ENCODE peak calls at places on chromosomes 13 and 19, in five cellular contexts. One of them, this sample, is unnamed.
A peak's percentile ranks its signal among the peaks of the same experiment; 100 is the strongest.

GRCh38 chr19:48403606-48404005 is 10.1 kb downstream of the GRIN2D start:
- DNase-seq in lower leg skin: no peak
- DNase-seq in choroid plexus epithelial cell: peak; percentile 85
- DNase-seq in endothelial cell of umbilical vein: peak; percentile 61
- DNase-seq in GM12878: no peak
- DNase-seq in this sample: peak; percentile 67

GRCh38 chr13:54029226-54029625 is 1000.6 kb downstream of the OLFM4 start:
- DNase-seq in endothelial cell of umbilical vein: no peak
- DNase-seq in choroid plexus epithelial cell: peak; percentile 12
- DNase-seq in GM12878: peak; percentile 21
- DNase-seq in lower leg skin: no peak
- DNase-seq in this sample: no peak

GRCh38 chr19:6467384-6467783 is 3.3 kb downstream of the CRB3 start:
- DNase-seq in choroid plexus epithelial cell: no peak
- DNase-seq in endothelial cell of umbilical vein: no peak
- DNase-seq in lower leg skin: no peak
- DNase-seq in GM12878: no peak
- DNase-seq in this sample: no peak

GRCh38 chr13:71902676-71903075 is 35.7 kb upstream of the DACH1 start:
- DNase-seq in choroid plexus epithelial cell: no peak
- DNase-seq in GM12878: no peak
- DNase-seq in lower leg skin: no peak
- DNase-seq in endothelial cell of umbilical vein: no peak
- DNase-seq in this sample: no peak

GRCh38 chr13:25911020-25911419 is 140.8 kb downstream of the SHISA2 start:
- DNase-seq in choroid plexus epithelial cell: no peak
- DNase-seq in lower leg skin: no peak
- DNase-seq in endothelial cell of umbilical vein: no peak
- DNase-seq in GM12878: no peak
- DNase-seq in this sample: no peak

GRCh38 chr19:29881386-29881785 is 60.7 kb upstream of the URI1 start:
- DNase-seq in lower leg skin: no peak
- DNase-seq in endothelial cell of umbilical vein: no peak
- DNase-seq in GM12878: no peak
- DNase-seq in choroid plexus epithelial cell: no peak
- DNase-seq in this sample: no peak

GRCh38 chr19:53365899-53366493 is 491 bp downstream of the ZNF525 start:
- DNase-seq in choroid plexus epithelial cell: no peak
- DNase-seq in endothelial cell of umbilical vein: no peak
- DNase-seq in lower leg skin: no peak
- DNase-seq in GM12878: no peak
- DNase-seq in this sample: peak; percentile 41

GRCh38 chr13:41931337-41931736 is 29.6 kb downstream of the VWA8 start:
- DNase-seq in choroid plexus epithelial cell: peak; percentile 25
- DNase-seq in lower leg skin: no peak
- DNase-seq in endothelial cell of umbilical vein: no peak
- DNase-seq in GM12878: no peak
- DNase-seq in this sample: no peak

GRCh38 chr13:111304603-111305289 is 15.7 kb upstream of the TEX29 start:
- DNase-seq in endothelial cell of umbilical vein: no peak
- DNase-seq in choroid plexus epithelial cell: no peak
- DNase-seq in GM12878: no peak
- DNase-seq in lower leg skin: no peak
- DNase-seq in this sample: no peak

GRCh38 chr13:83065136-83065535 is 817.1 kb downstream of the SLITRK1 start:
- DNase-seq in lower leg skin: peak; percentile 84
- DNase-seq in endothelial cell of umbilical vein: no peak
- DNase-seq in choroid plexus epithelial cell: peak; percentile 92
- DNase-seq in GM12878: no peak
- DNase-seq in this sample: no peak

DNA sequence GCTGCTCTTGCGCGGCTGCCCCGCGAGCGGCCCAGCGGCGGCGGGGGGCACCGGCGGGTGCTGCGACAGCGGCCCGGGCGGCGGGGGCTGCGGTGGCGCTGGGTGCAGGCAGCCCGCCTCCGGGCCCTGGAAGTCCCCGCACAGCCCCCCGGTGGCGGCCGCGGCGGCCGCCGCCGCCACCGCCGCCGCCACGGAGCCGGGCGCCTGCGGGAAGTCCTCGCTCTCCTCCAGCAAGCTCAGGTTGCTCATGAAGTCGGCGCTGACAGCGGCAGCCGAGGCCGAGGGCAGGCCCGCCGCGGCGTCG is 735 bp downstream of the FOXO1 start:
- DNase-seq in lower leg skin: no peak
- DNase-seq in GM12878: no peak
- DNase-seq in endothelial cell of umbilical vein: no peak
- DNase-seq in choroid plexus epithelial cell: peak; percentile 39
- DNase-seq in this sample: peak; percentile 32
- TF ChIP-seq CTCF in lower leg skin: no peak
- TF ChIP-seq CTCF in GM12878: no peak
- TF ChIP-seq CTCF in endothelial cell of umbilical vein: no peak
- TF ChIP-seq CTCF in choroid plexus epithelial cell: no peak
- TF ChIP-seq CTCF in this sample: no peak

GRCh38 chr19:40533508-40533907 is 43.2 kb upstream of the SHKBP1 start:
- DNase-seq in choroid plexus epithelial cell: peak; percentile 9
- DNase-seq in GM12878: no peak
- DNase-seq in lower leg skin: no peak
- DNase-seq in endothelial cell of umbilical vein: no peak
- DNase-seq in this sample: no peak

GRCh38 chr19:40528078-40528477 is 48.6 kb upstream of the SHKBP1 start:
- DNase-seq in endothelial cell of umbilical vein: no peak
- DNase-seq in GM12878: no peak
- DNase-seq in choroid plexus epithelial cell: no peak
- DNase-seq in lower leg skin: no peak
- DNase-seq in this sample: no peak

GRCh38 chr19:40528533-40529092 is 48.1 kb upstream of the SHKBP1 start:
- DNase-seq in endothelial cell of umbilical vein: no peak
- DNase-seq in lower leg skin: no peak
- DNase-seq in GM12878: no peak
- DNase-seq in choroid plexus epithelial cell: no peak
- DNase-seq in this sample: no peak

GRCh38 chr19:40529093-40529954 is 47.3 kb upstream of the SHKBP1 start:
- DNase-seq in GM12878: peak; percentile 57
- DNase-seq in lower leg skin: peak; percentile 69
- DNase-seq in endothelial cell of umbilical vein: peak; percentile 87
- DNase-seq in choroid plexus epithelial cell: peak; percentile 76
- DNase-seq in this sample: peak; percentile 88

DNA sequence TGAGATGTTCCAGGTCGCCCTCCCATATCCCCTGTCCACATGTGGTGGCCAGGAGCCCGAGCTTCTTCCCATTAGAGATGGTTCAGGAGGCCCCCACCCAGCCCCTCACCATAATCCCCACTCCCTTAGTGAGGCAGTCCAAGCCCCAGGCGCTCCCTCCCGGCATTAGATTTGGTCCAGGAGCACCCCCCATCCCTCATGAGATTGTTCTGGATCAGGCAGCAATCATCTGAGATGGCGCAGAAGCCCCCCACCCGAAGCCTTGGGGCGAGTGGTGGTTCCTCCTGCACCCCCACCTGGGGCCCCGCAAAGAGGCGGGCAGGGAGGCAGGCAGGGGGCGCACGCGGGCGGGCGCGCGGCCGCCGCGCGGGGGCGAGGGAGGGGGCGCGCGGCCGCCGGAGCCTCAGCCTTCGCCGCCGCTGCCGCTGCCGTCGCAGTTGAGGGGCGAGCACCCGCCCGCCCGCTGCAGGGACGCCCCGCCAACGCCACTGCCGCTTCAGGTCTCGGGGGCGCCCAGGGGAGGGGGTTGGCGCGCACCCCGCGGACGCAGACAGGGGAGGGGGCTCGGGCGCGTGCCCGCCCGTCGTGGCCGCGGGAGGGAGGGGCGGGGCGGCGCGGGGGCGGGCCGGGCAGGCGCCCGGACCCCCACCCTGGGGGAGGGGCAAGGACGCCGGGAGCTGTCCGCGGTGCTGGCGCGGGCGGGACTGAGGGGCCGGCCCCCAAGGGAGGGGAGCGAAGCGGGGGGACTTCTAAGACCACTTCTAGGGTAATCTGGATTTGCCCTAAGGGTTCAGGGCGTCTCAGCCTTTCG is 46.4 kb upstream of the SHKBP1 start:
- DNase-seq in choroid plexus epithelial cell: no peak
- DNase-seq in endothelial cell of umbilical vein: no peak
- DNase-seq in lower leg skin: no peak
- DNase-seq in GM12878: no peak
- DNase-seq in this sample: peak; percentile 72
- TF ChIP-seq CTCF in choroid plexus epithelial cell: peak; percentile 23
- TF ChIP-seq CTCF in endothelial cell of umbilical vein: no peak
- TF ChIP-seq CTCF in lower leg skin: no peak
- TF ChIP-seq CTCF in GM12878: no peak
- TF ChIP-seq CTCF in this sample: peak; percentile 33

GRCh38 chr19:8075158-8076086 is 22.9 kb downstream of the CCL25 start:
- DNase-seq in endothelial cell of umbilical vein: no peak
- DNase-seq in choroid plexus epithelial cell: no peak
- DNase-seq in lower leg skin: no peak
- DNase-seq in GM12878: no peak
- DNase-seq in this sample: no peak

GRCh38 chr19:8069116-8069973 is 16.8 kb downstream of the CCL25 start:
- DNase-seq in GM12878: no peak
- DNase-seq in endothelial cell of umbilical vein: no peak
- DNase-seq in lower leg skin: no peak
- DNase-seq in choroid plexus epithelial cell: no peak
- DNase-seq in this sample: no peak

GRCh38 chr19:8079988-8080387 is 27.4 kb downstream of the CCL25 start:
- DNase-seq in lower leg skin: no peak
- DNase-seq in GM12878: no peak
- DNase-seq in choroid plexus epithelial cell: no peak
- DNase-seq in endothelial cell of umbilical vein: no peak
- DNase-seq in this sample: no peak

GRCh38 chr19:8071912-8072311 is 19.4 kb downstream of the CCL25 start:
- DNase-seq in GM12878: no peak
- DNase-seq in endothelial cell of umbilical vein: no peak
- DNase-seq in lower leg skin: no peak
- DNase-seq in choroid plexus epithelial cell: no peak
- DNase-seq in this sample: no peak

DNA sequence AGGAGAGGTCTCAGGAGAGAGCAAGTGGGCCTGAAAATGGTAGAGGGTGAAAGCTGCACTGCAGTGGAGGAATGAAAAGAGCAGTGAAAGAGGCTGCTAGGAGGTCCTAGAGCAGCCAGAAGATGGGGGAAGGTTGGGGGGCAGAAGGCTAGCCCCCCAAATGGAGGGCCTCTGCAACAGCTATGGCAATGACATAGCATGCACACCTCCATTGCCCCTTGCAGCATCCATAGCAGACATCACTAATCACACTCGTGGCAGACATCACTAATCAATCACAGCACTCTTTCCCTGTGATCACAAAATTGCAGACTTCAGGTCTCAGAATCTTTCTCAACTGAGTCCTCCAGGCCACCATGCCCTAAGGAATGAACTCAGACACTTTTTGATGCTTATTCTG is 21.9 kb downstream of the CCL25 start:
- DNase-seq in GM12878: no peak
- DNase-seq in lower leg skin: no peak
- DNase-seq in endothelial cell of umbilical vein: no peak
- DNase-seq in choroid plexus epithelial cell: peak; percentile 13
- DNase-seq in this sample: no peak
- TF ChIP-seq CTCF in GM12878: no peak
- TF ChIP-seq CTCF in lower leg skin: no peak
- TF ChIP-seq CTCF in endothelial cell of umbilical vein: no peak
- TF ChIP-seq CTCF in choroid plexus epithelial cell: no peak
- TF ChIP-seq CTCF in this sample: no peak

GRCh38 chr13:24670927-24671326 is 9.3 kb upstream of the ATP12A start:
- DNase-seq in choroid plexus epithelial cell: peak; percentile 20
- DNase-seq in endothelial cell of umbilical vein: no peak
- DNase-seq in lower leg skin: no peak
- DNase-seq in GM12878: no peak
- DNase-seq in this sample: no peak
- TF ChIP-seq CTCF in choroid plexus epithelial cell: peak; percentile 33
- TF ChIP-seq CTCF in endothelial cell of umbilical vein: no peak
- TF ChIP-seq CTCF in lower leg skin: no peak
- TF ChIP-seq CTCF in GM12878: peak; percentile 37
- TF ChIP-seq CTCF in this sample: no peak

GRCh38 chr13:67740871-67741475 is 510.8 kb upstream of the PCDH9 start:
- DNase-seq in GM12878: no peak
- DNase-seq in choroid plexus epithelial cell: no peak
- DNase-seq in endothelial cell of umbilical vein: no peak
- DNase-seq in lower leg skin: no peak
- DNase-seq in this sample: no peak

GRCh38 chr13:67735651-67736050 is 505.5 kb upstream of the PCDH9 start:
- DNase-seq in lower leg skin: no peak
- DNase-seq in GM12878: no peak
- DNase-seq in choroid plexus epithelial cell: no peak
- DNase-seq in endothelial cell of umbilical vein: no peak
- DNase-seq in this sample: no peak

GRCh38 chr13:67742478-67742877 is 512.3 kb upstream of the PCDH9 start:
- DNase-seq in GM12878: no peak
- DNase-seq in choroid plexus epithelial cell: no peak
- DNase-seq in endothelial cell of umbilical vein: no peak
- DNase-seq in lower leg skin: no peak
- DNase-seq in this sample: no peak

DNA sequence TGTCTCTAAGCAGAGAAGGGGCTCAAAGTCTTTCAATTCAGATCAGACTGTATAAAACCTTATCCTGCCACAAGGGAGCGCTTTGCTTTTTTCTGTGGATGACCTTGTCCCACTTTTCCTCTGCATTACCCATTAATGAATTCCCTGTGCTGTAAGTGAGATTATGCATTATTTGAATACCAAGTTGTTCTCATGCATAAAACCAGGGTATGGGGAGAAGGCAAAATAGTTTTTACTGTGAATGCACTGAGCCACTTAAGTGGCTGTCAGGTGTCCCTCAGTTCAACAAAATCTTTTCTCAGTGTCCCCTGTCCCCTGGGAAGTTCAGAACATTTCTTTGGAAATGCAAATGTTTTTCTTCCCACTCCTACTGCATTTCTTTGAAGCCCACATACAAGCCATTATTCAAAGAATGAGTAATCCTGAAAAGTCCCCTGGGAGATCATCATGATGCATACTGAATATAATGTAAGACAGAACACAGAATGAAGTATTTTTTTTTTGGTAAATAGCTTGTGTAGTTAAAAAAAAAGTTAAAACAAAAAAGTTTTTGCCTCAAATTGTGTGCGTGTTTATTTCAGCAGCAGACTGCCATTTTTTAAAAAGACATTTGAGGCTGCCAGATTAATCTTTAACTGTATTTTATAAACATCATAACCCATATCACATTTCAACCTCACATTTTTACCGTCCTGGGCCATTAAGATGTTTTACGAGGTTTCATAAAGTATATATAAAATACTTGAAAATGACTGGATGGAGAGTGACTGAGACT is 506.7 kb upstream of the PCDH9 start:
- DNase-seq in GM12878: no peak
- DNase-seq in lower leg skin: no peak
- DNase-seq in endothelial cell of umbilical vein: no peak
- DNase-seq in choroid plexus epithelial cell: peak; percentile 78
- DNase-seq in this sample: peak; percentile 23
- TF ChIP-seq CTCF in GM12878: no peak
- TF ChIP-seq CTCF in lower leg skin: no peak
- TF ChIP-seq CTCF in endothelial cell of umbilical vein: no peak
- TF ChIP-seq CTCF in choroid plexus epithelial cell: peak; percentile 46
- TF ChIP-seq CTCF in this sample: peak; percentile 66

This sample was measured in glutamatergic neuron.